ENCODE peak calls at places on chromosomes 11 and 22, in seven cellular contexts. One of them, this sample, is unnamed.

GRCh38 chr11:47916361-47916841 is 64.0 kb upstream of the PTPRJ start:
- DNase-seq in ovary: no peak
- DNase-seq in NCI-H460: no peak
- DNase-seq in heart right ventricle: peak; percentile 59
- DNase-seq in NCI-H2029: no peak
- DNase-seq in NCI-H187: no peak
- DNase-seq in NCI-H1092 treated with DMSO at 0.1 percent for 48 hours: no peak
- DNase-seq in this sample: no peak

GRCh38 chr11:20154381-20154780 is 5.9 kb downstream of the DBX1 start:
- DNase-seq in ovary: no peak
- DNase-seq in NCI-H460: no peak
- DNase-seq in heart right ventricle: no peak
- DNase-seq in NCI-H2029: no peak
- DNase-seq in NCI-H187: no peak
- DNase-seq in NCI-H1092 treated with DMSO at 0.1 percent for 48 hours: no peak
- DNase-seq in this sample: no peak

GRCh38 chr11:9780929-9781328 is 117.1 kb downstream of the SWAP70 start:
- DNase-seq in ovary: no peak
- DNase-seq in NCI-H460: no peak
- DNase-seq in heart right ventricle: no peak
- DNase-seq in NCI-H2029: no peak
- DNase-seq in NCI-H187: no peak
- DNase-seq in NCI-H1092 treated with DMSO at 0.1 percent for 48 hours: no peak
- DNase-seq in this sample: no peak

GRCh38 chr11:64743591-64744543 is at the start of gene RASGRP2:
- DNase-seq in ovary: peak; percentile 68
- DNase-seq in NCI-H460: peak; percentile 24
- DNase-seq in heart right ventricle: peak; percentile 90
- DNase-seq in NCI-H2029: no peak
- DNase-seq in NCI-H187: no peak
- DNase-seq in NCI-H1092 treated with DMSO at 0.1 percent for 48 hours: no peak
- DNase-seq in this sample: peak; percentile 96

GRCh38 chr11:95066721-95067041 is at the start of gene SRSF8:
- DNase-seq in ovary: no peak
- DNase-seq in NCI-H460: no peak
- DNase-seq in heart right ventricle: no peak
- DNase-seq in NCI-H2029: no peak
- DNase-seq in NCI-H187: no peak
- DNase-seq in NCI-H1092 treated with DMSO at 0.1 percent for 48 hours: no peak
- DNase-seq in this sample: no peak

GRCh38 chr22:23199159-23199558 is 18.9 kb downstream of the BCR start:
- DNase-seq in ovary: no peak
- DNase-seq in NCI-H460: no peak
- DNase-seq in heart right ventricle: no peak
- DNase-seq in NCI-H2029: no peak
- DNase-seq in NCI-H187: no peak
- DNase-seq in NCI-H1092 treated with DMSO at 0.1 percent for 48 hours: no peak
- DNase-seq in this sample: no peak

GRCh38 chr22:23306926-23307325 is 126.6 kb downstream of the BCR start:
- DNase-seq in ovary: peak; percentile 18
- DNase-seq in NCI-H460: no peak
- DNase-seq in heart right ventricle: no peak
- DNase-seq in NCI-H2029: no peak
- DNase-seq in NCI-H187: no peak
- DNase-seq in NCI-H1092 treated with DMSO at 0.1 percent for 48 hours: no peak
- DNase-seq in this sample: no peak

GRCh38 chr22:49991907-49992533 is 20.5 kb downstream of the IL17REL start:
- DNase-seq in ovary: no peak
- DNase-seq in NCI-H460: no peak
- DNase-seq in heart right ventricle: no peak
- DNase-seq in NCI-H2029: no peak
- DNase-seq in NCI-H187: no peak
- DNase-seq in NCI-H1092 treated with DMSO at 0.1 percent for 48 hours: no peak
- DNase-seq in this sample: no peak

GRCh38 chr11:61967924-61968757 is 707 bp upstream of the FTH1 start:
- DNase-seq in ovary: peak; percentile 54
- DNase-seq in NCI-H460: no peak
- DNase-seq in heart right ventricle: peak; percentile 56
- DNase-seq in NCI-H2029: peak; percentile 26
- DNase-seq in NCI-H187: no peak
- DNase-seq in NCI-H1092 treated with DMSO at 0.1 percent for 48 hours: peak; percentile 80
- DNase-seq in this sample: peak; percentile 89

GRCh38 chr11:44257338-44258189 is 52.4 kb downstream of the ALX4 start:
- DNase-seq in ovary: no peak
- DNase-seq in NCI-H460: no peak
- DNase-seq in heart right ventricle: no peak
- DNase-seq in NCI-H2029: no peak
- DNase-seq in NCI-H187: no peak
- DNase-seq in NCI-H1092 treated with DMSO at 0.1 percent for 48 hours: no peak
- DNase-seq in this sample: no peak

This sample was measured in upper lobe of left lung.